ENCODE peak calls at places on chromosomes 4 and X, in ten cellular contexts. Z is A549, H is body of pancreas, C is mammary epithelial cell, S is Peyer's patch, Y is heart right ventricle, T is esophagus squamous epithelium, O is HFFc6, R is WERI-Rb-1, K is lower leg skin. E is an unnamed sample.

GRCh38 chrX:13695601-13696115 is 6.7 kb downstream of the RAB9A start:
- DNase-seq in Z (no peak), H (no peak), C (no peak), S (no peak), Y (no peak), T (no peak), O (no peak), R (no peak), K (no peak), E (no peak)

GRCh38 chr4:54657556-54658313 is at the start of gene KIT:
- DNase-seq in Z (no peak), H (peak), C (no peak), S (peak), Y (peak), T (no peak), O (no peak), R (peak), K (peak), E (peak)

GRCh38 chr4:581181-581580 is 5.1 kb upstream of the TMEM271 start:
- DNase-seq in Z (no peak), H (no peak), C (no peak), S (no peak), Y (no peak), T (no peak), O (no peak), R (no peak), K (no peak), E (no peak)

GRCh38 chr4:156596026-156596425 is 375.6 kb downstream of the PDGFC start:
- DNase-seq in Z (no peak), H (no peak), C (no peak), S (no peak), Y (no peak), T (no peak), O (no peak), R (no peak), K (no peak), E (no peak)

GRCh38 chrX:69037786-69038185 is 127.5 kb downstream of the PJA1 start:
- DNase-seq in Z (no peak), H (no peak), C (no peak), S (no peak), Y (no peak), T (no peak), O (no peak), R (no peak), K (no peak), E (no peak)

GRCh38 chr4:176534566-176534965 is 214.8 kb downstream of the SPCS3 start:
- DNase-seq in Z (no peak), H (no peak), C (peak), S (no peak), Y (no peak), T (no peak), O (peak), R (no peak), K (no peak), E (no peak)

GRCh38 chr4:3703677-3704521 is 62.3 kb upstream of the ADRA2C start:
- DNase-seq in Z (no peak), H (no peak), C (no peak), S (peak), Y (no peak), T (no peak), O (no peak), R (no peak), K (no peak), E (no peak)

GRCh38 chrX:101057095-101057714 is 5.3 kb upstream of the TRMT2B start:
- DNase-seq in Z (no peak), H (no peak), C (peak), S (no peak), Y (no peak), T (no peak), O (peak), R (no peak), K (no peak), E (no peak)

GRCh38 chrX:119067023-119067739 is 5.6 kb upstream of the CT47C1 start:
- DNase-seq in Z (peak), H (peak), C (peak), S (peak), Y (peak), T (no peak), O (peak), R (peak), K (peak), E (peak)

GRCh38 chr4:41466249-41466648 is 71.7 kb upstream of the LIMCH1 start:
- DNase-seq in Z (no peak), H (no peak), C (no peak), S (no peak), Y (no peak), T (no peak), O (no peak), R (no peak), K (no peak), E (no peak)

GRCh38 chr4:76779740-76780459 is 118.0 kb downstream of the SOWAHB start:
- DNase-seq in Z (no peak), H (no peak), C (no peak), S (no peak), Y (no peak), T (no peak), O (no peak), R (no peak), K (no peak), E (no peak)

GRCh38 chrX:13506574-13506973 is 62.8 kb upstream of the EGFL6 start:
- DNase-seq in Z (peak), H (peak), C (peak), S (peak), Y (peak), T (no peak), O (peak), R (peak), K (no peak), E (peak)

GRCh38 chr4:97235516-97235915 is 907.8 kb downstream of the STPG2 start:
- DNase-seq in Z (no peak), H (no peak), C (no peak), S (no peak), Y (no peak), T (no peak), O (no peak), R (no peak), K (no peak), E (no peak)

GRCh38 chr4:180827193-180827592 is 1416.0 kb upstream of the TENM3 start:
- DNase-seq in Z (no peak), H (no peak), C (no peak), S (no peak), Y (no peak), T (no peak), O (no peak), R (no peak), K (no peak), E (no peak)

GRCh38 chr4:155377281-155377680 is 516 bp upstream of the MAP9 start:
- DNase-seq in Z (no peak), H (peak), C (peak), S (no peak), Y (no peak), T (no peak), O (no peak), R (no peak), K (no peak), E (no peak)

GRCh38 chrX:100512471-100512870 is 72.3 kb upstream of the TNMD start:
- DNase-seq in Z (peak), H (no peak), C (peak), S (no peak), Y (no peak), T (no peak), O (no peak), R (no peak), K (no peak), E (no peak)

GRCh38 chr4:138090145-138090917 is 151.8 kb downstream of the SLC7A11 start:
- DNase-seq in Z (peak), H (peak), C (peak), S (no peak), Y (peak), T (no peak), O (peak), R (peak), K (peak), E (peak)

GRCh38 chr4:109912706-109913621 is at the start of gene EGF:
- DNase-seq in Z (no peak), H (peak), C (peak), S (no peak), Y (peak), T (no peak), O (peak), R (no peak), K (no peak), E (no peak)

GRCh38 chrX:81564851-81565250 is 362.9 kb downstream of the SH3BGRL start:
- DNase-seq in Z (no peak), H (no peak), C (no peak), S (no peak), Y (no peak), T (no peak), O (no peak), R (no peak), K (no peak), E (no peak)

GRCh38 chr4:162959056-162959455 is 207.6 kb downstream of the NAF1 start:
- DNase-seq in Z (no peak), H (peak), C (no peak), S (no peak), Y (no peak), T (no peak), O (no peak), R (peak), K (no peak), E (no peak)
- TF ChIP-seq CTCF in Z (no peak), H (no peak), C (no peak), S (no peak), Y (no peak), T (no peak), O (no peak), R (peak), K (no peak), E (no peak)

GRCh38 chr4:108205859-108206258 is 37.1 kb upstream of the LEF1 start:
- DNase-seq in Z (no peak), H (no peak), C (no peak), S (no peak), Y (no peak), T (no peak), O (no peak), R (no peak), K (no peak), E (no peak)
- TF ChIP-seq CTCF in Z (no peak), H (no peak), C (no peak), S (no peak), Y (no peak), T (no peak), O (no peak), R (no peak), K (no peak), E (no peak)

DNA sequence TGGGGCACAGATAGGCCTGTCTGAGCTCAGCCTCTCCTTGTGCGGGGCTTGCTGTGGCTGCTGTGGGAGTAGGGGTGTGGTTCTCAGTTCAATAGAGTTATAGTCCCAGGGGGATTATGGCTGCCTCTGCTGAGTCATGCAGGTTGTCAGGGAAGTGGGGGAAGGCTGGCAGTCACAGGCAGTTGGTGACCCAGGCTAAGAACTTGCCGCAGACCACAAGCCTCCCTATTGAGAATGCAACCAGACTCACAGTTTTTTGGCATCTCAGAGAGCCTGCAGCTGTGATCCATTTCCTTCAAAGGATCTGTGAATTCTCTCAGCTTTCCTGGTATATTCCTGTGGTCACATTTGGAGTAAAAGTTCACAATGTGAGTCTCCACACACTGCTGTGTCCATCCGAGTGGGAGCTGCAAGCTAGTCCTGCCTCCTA is 364.9 kb downstream of the ZNF674 start:
- DNase-seq in Z (no peak), H (no peak), C (peak), S (peak), Y (no peak), T (no peak), O (no peak), R (no peak), K (no peak), E (no peak)
- TF ChIP-seq CTCF in Z (no peak), H (no peak), C (no peak), S (no peak), Y (no peak), T (no peak), O (no peak), R (no peak), K (no peak), E (no peak)

GRCh38 chr4:81573817-81574216 is 102.1 kb upstream of the RASGEF1B start:
- DNase-seq in Z (no peak), H (no peak), C (no peak), S (no peak), Y (no peak), T (no peak), O (no peak), R (no peak), K (no peak), E (no peak)

GRCh38 chr4:81566076-81566663 is 94.5 kb upstream of the RASGEF1B start:
- DNase-seq in Z (no peak), H (no peak), C (no peak), S (no peak), Y (no peak), T (no peak), O (no peak), R (no peak), K (no peak), E (no peak)

GRCh38 chr4:81572398-81572797 is 100.7 kb upstream of the RASGEF1B start:
- DNase-seq in Z (no peak), H (no peak), C (no peak), S (no peak), Y (no peak), T (no peak), O (no peak), R (no peak), K (no peak), E (no peak)

GRCh38 chr4:81565137-81565870 is 93.6 kb upstream of the RASGEF1B start:
- DNase-seq in Z (no peak), H (peak), C (no peak), S (peak), Y (peak), T (no peak), O (no peak), R (no peak), K (peak), E (peak)

DNA sequence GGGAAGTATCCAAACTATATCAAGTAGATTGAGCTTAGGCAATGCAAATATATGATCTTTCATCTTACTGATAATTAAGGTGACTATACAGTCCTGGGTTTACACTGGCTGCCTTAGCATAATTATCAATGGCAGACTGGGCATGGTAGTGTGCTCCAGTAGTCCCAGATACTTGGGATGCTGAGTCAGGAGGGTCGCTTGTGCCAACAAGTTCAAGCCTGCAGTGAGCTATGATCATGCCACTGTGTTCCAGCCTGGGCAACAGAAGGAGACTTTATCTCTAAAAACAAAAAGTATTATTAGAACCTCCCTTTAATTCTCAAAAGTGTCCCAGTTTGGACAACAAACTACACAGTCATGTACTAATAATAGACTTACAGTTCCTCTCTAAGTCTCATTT is 99.4 kb upstream of the RASGEF1B start:
- DNase-seq in Z (no peak), H (no peak), C (peak), S (no peak), Y (no peak), T (no peak), O (no peak), R (no peak), K (no peak), E (no peak)
- TF ChIP-seq CTCF in Z (no peak), H (no peak), C (no peak), S (no peak), Y (no peak), T (no peak), O (no peak), R (no peak), K (no peak), E (no peak)

GRCh38 chrX:20742106-20742505 is 475.4 kb upstream of the RPS6KA3 start:
- DNase-seq in Z (no peak), H (no peak), C (no peak), S (no peak), Y (no peak), T (no peak), O (no peak), R (no peak), K (no peak), E (no peak)

GRCh38 chrX:20743054-20743453 is 476.3 kb upstream of the RPS6KA3 start:
- DNase-seq in Z (no peak), H (no peak), C (no peak), S (no peak), Y (no peak), T (no peak), O (no peak), R (no peak), K (no peak), E (no peak)

GRCh38 chrX:20740443-20740842 is 473.7 kb upstream of the RPS6KA3 start:
- DNase-seq in Z (no peak), H (no peak), C (no peak), S (no peak), Y (no peak), T (no peak), O (no peak), R (no peak), K (no peak), E (no peak)

DNA sequence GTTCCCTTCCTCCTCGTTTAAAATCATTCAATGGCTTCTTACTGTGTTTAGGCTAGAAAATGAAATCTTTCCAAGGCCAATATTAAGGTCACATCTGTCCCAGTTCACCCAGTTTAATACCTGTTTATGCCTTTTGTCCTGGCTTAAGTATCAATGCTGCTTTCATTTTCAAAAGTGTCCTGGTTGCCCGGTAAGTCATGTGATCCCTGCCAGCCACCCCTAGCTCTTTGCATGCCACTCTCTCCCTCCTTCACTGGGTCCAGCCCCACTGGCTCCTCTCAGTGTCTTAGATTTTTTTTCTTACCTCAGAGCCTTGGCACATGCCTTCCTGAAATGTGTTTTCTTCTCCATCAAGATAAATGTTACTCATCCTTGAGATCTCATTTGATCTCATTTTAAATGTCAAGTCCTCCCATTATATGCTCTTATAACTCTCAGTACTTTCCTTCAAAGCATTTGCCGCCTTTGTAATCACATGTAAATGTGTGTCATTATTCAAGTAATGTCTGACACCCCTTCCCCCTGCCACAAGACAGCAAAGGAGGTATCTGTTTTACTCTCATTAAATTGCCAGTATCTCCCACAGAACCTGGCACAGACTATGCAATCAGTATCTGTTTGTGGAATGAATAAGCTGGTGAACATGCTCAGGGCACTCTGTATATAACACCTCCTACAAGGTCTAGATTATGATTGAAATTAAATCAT is 472.5 kb upstream of the RPS6KA3 start:
- DNase-seq in Z (no peak), H (no peak), C (no peak), S (no peak), Y (no peak), T (no peak), O (no peak), R (no peak), K (no peak), E (no peak)
- TF ChIP-seq CTCF in Z (no peak), H (no peak), C (no peak), S (no peak), Y (no peak), T (no peak), O (no peak), R (no peak), K (no peak), E (no peak)

GRCh38 chrX:120452131-120452530 is 17.0 kb downstream of the LAMP2 start:
- DNase-seq in Z (peak), H (no peak), C (no peak), S (no peak), Y (no peak), T (no peak), O (peak), R (peak), K (no peak), E (no peak)
- TF ChIP-seq CTCF in Z (peak), H (peak), C (peak), S (peak), Y (peak), T (no peak), O (peak), R (peak), K (no peak), E (peak)

E was measured in neural crest cell.